ENCODE peak calls at places on chromosome 15, in four cellular contexts. A is astrocyte, V is adrenal gland, W is stomach. P is an unnamed sample. For H3K9me3, the result is how much of the 10 kb centered on the place peaks cover.

GRCh38 chr15:71329509-71330260 is 214.4 kb downstream of the THSD4 start:
- DNase-seq in V (peak), W (no peak), A (peak), P (no peak)

GRCh38 chr15:70995383-70995965 is 102.8 kb downstream of the LRRC49 start:
- DNase-seq in W (no peak), A (no peak), V (no peak), P (no peak)

GRCh38 chr15:77048135-77048866 is 22.6 kb downstream of the TSPAN3 start:
- DNase-seq in W (no peak), A (no peak), V (no peak), P (no peak)

GRCh38 chr15:72341361-72341760 is 21.4 kb upstream of the CELF6 start:
- DNase-seq in V (no peak), A (no peak), W (no peak), P (no peak)

GRCh38 chr15:64284037-64284436 is 71.9 kb downstream of the CSNK1G1 start:
- DNase-seq in W (no peak), A (peak), V (no peak), P (no peak)

GRCh38 chr15:45645026-45645980 is 10.5 kb downstream of the SQOR start:
- DNase-seq in A (peak), W (no peak), V (no peak), P (no peak)

GRCh38 chr15:55407631-55407948 is 569 bp downstream of the CCPG1 start:
- DNase-seq in V (no peak), W (no peak), A (peak), P (no peak)

GRCh38 chr15:79078003-79078402 is 12.6 kb downstream of the RASGRF1 start:
- DNase-seq in W (no peak), A (no peak), V (no peak), P (no peak)

GRCh38 chr15:65132841-65133549 is 613 bp downstream of the PDCD7 start:
- DNase-seq in V (peak), W (peak), A (peak), P (peak)

GRCh38 chr15:32671339-32672325 is 30.1 kb downstream of the SCG5 start:
- DNase-seq in W (no peak), V (no peak), A (peak), P (no peak)

GRCh38 chr15:66670198-66670597 is 31.8 kb upstream of the SMAD6 start:
- DNase-seq in A (no peak), V (no peak), W (no peak), P (no peak)

GRCh38 chr15:27746556-27746955 is 352.6 kb downstream of the OCA2 start:
- DNase-seq in W (no peak), A (peak), V (no peak), P (no peak)

GRCh38 chr15:99424978-99425665 is 140.7 kb upstream of the MEF2A start:
- DNase-seq in A (peak), V (peak), W (no peak), P (peak)

GRCh38 chr15:49815506-49815905 is 194.7 kb downstream of the DTWD1 start:
- DNase-seq in V (no peak), A (no peak), W (no peak), P (no peak)

GRCh38 chr15:73989001-73989798 is 2.9 kb downstream of the STOML1 start:
- DNase-seq in A (peak), V (peak), W (no peak), P (no peak)

GRCh38 chr15:69342460-69343076 is 43.9 kb downstream of the PAQR5 start:
- DNase-seq in W (no peak), V (no peak), A (no peak), P (no peak)

GRCh38 chr15:36941798-36942197 is 158.6 kb downstream of the MEIS2 start:
- DNase-seq in A (no peak), W (no peak), V (no peak), P (no peak)

GRCh38 chr15:70555713-70556112 is 207.6 kb downstream of the UACA start:
- DNase-seq in A (no peak), V (peak), W (peak), P (no peak)

GRCh38 chr15:38991701-38992100 is 427.1 kb upstream of the RASGRP1 start:
- DNase-seq in A (peak), V (no peak), W (no peak), P (no peak)

GRCh38 chr15:74653426-74654082 is 37.9 kb downstream of the CLK3 start:
- DNase-seq in V (peak), W (peak), A (peak), P (no peak)

GRCh38 chr15:49282366-49282765 is 112.3 kb downstream of the GALK2 start:
- DNase-seq in V (no peak), A (peak), W (no peak), P (no peak)

GRCh38 chr15:80645494-80646065 is 49.5 kb upstream of the ABHD17C start:
- DNase-seq in A (peak), V (no peak), W (no peak), P (no peak)

GRCh38 chr15:79168922-79169322 is 78.3 kb upstream of the RASGRF1 start:
- DNase-seq in W (no peak), A (peak), V (peak), P (peak)

GRCh38 chr15:64232400-64232799 is 69.6 kb upstream of the PPIB start:
- DNase-seq in V (no peak), A (peak), W (no peak), P (no peak)

GRCh38 chr15:93943607-93944006 is 287.8 kb upstream of the MCTP2 start:
- DNase-seq in V (no peak), A (peak), W (no peak), P (no peak)

GRCh38 chr15:93942140-93942808 is 289.1 kb upstream of the MCTP2 start:
- DNase-seq in W (no peak), A (peak), V (no peak), P (no peak)

GRCh38 chr15:93941687-93942086 is 289.7 kb upstream of the MCTP2 start:
- DNase-seq in W (no peak), V (no peak), A (no peak), P (no peak)
- H3K9me3 ChIP-seq in W (under half), V (under half), A (under half), P (under half)

GRCh38 chr15:62452016-62452415 is 286.9 kb upstream of the C2CD4B start:
- DNase-seq in V (no peak), W (no peak), A (no peak), P (no peak)
- H3K4me3 ChIP-seq in V (no peak), W (no peak), A (no peak), P (no peak)

GRCh38 chr15:25189551-25189950 is 234.8 kb downstream of the SNRPN start:
- DNase-seq in A (no peak), V (no peak), W (no peak), P (no peak)
- H3K9me3 ChIP-seq in A (under half), V (under half), W (half or more), P (under half)

GRCh38 chr15:85709250-85709649 is 85.5 kb downstream of the KLHL25 start:
- DNase-seq in W (no peak), V (no peak), A (no peak), P (no peak)
- H3K4me3 ChIP-seq in W (no peak), V (no peak), A (no peak), P (no peak)